ENCODE peak calls at places on chromosomes 13 and 19, in six cellular contexts. One of them, this sample, is unnamed. For H3K4me1 and H3K36me3, the result is how much of the 10 kb centered on the place peaks cover.

GRCh38 chr19:40690050-40690698 is at the start of gene NUMBL:
- DNase-seq in vagina: no peak
- DNase-seq in ovary: no peak
- DNase-seq in upper lobe of right lung: no peak
- DNase-seq in IMR-90: no peak
- DNase-seq in cardiac muscle cell: no peak
- DNase-seq in this sample: no peak

GRCh38 chr19:40415799-40416198 is 2.6 kb upstream of the PRX start:
- DNase-seq in vagina: no peak
- DNase-seq in ovary: no peak
- DNase-seq in upper lobe of right lung: no peak
- DNase-seq in IMR-90: no peak
- DNase-seq in cardiac muscle cell: no peak
- DNase-seq in this sample: no peak

GRCh38 chr19:43636121-43636683 is 3.4 kb downstream of the CADM4 start:
- DNase-seq in vagina: no peak
- DNase-seq in ovary: no peak
- DNase-seq in upper lobe of right lung: no peak
- DNase-seq in IMR-90: no peak
- DNase-seq in cardiac muscle cell: no peak
- DNase-seq in this sample: no peak

GRCh38 chr13:29589967-29590366 is 5.5 kb downstream of the SLC7A1 start:
- DNase-seq in vagina: no peak
- DNase-seq in ovary: no peak
- DNase-seq in upper lobe of right lung: no peak
- DNase-seq in IMR-90: no peak
- DNase-seq in cardiac muscle cell: no peak
- DNase-seq in this sample: no peak

GRCh38 chr13:32225494-32225931 is 89.7 kb downstream of the ZAR1L start:
- DNase-seq in vagina: no peak
- DNase-seq in ovary: no peak
- DNase-seq in upper lobe of right lung: no peak
- DNase-seq in IMR-90: peak
- DNase-seq in cardiac muscle cell: peak
- DNase-seq in this sample: no peak

GRCh38 chr13:23450340-23451046 is 17.0 kb upstream of the SACS start:
- DNase-seq in vagina: no peak
- DNase-seq in ovary: no peak
- DNase-seq in upper lobe of right lung: no peak
- DNase-seq in IMR-90: no peak
- DNase-seq in cardiac muscle cell: no peak
- DNase-seq in this sample: no peak

GRCh38 chr13:49791753-49792549 is 531 bp downstream of the KPNA3 start:
- DNase-seq in vagina: no peak
- DNase-seq in ovary: peak
- DNase-seq in upper lobe of right lung: peak
- DNase-seq in IMR-90: peak
- DNase-seq in cardiac muscle cell: peak
- DNase-seq in this sample: no peak

GRCh38 chr13:103188688-103189326 is 122.6 kb upstream of the SLC10A2 start:
- DNase-seq in vagina: no peak
- DNase-seq in ovary: no peak
- DNase-seq in upper lobe of right lung: no peak
- DNase-seq in IMR-90: no peak
- DNase-seq in cardiac muscle cell: peak
- DNase-seq in this sample: no peak

GRCh38 chr13:114062754-114063153 is 69.7 kb downstream of the RASA3 start:
- DNase-seq in vagina: no peak
- DNase-seq in ovary: no peak
- DNase-seq in upper lobe of right lung: no peak
- DNase-seq in IMR-90: no peak
- DNase-seq in cardiac muscle cell: peak
- DNase-seq in this sample: no peak
- H3K4me1 ChIP-seq in vagina: half or more
- H3K4me1 ChIP-seq in ovary: under half
- H3K4me1 ChIP-seq in upper lobe of right lung: half or more
- H3K4me1 ChIP-seq in IMR-90: under half
- H3K4me1 ChIP-seq in cardiac muscle cell: under half
- H3K4me1 ChIP-seq in this sample: under half

GRCh38 chr19:480016-480855 is 16.1 kb upstream of the MADCAM1 start:
- DNase-seq in vagina: no peak
- DNase-seq in ovary: peak
- DNase-seq in upper lobe of right lung: peak
- DNase-seq in IMR-90: no peak
- DNase-seq in cardiac muscle cell: peak
- DNase-seq in this sample: no peak
- H3K27ac ChIP-seq in vagina: no peak
- H3K27ac ChIP-seq in ovary: no peak
- H3K27ac ChIP-seq in upper lobe of right lung: no peak
- H3K27ac ChIP-seq in IMR-90: no peak
- H3K27ac ChIP-seq in cardiac muscle cell: no peak
- H3K27ac ChIP-seq in this sample: no peak

GRCh38 chr13:106276876-106277275 is 258.6 kb downstream of the EFNB2 start:
- DNase-seq in vagina: no peak
- DNase-seq in ovary: no peak
- DNase-seq in upper lobe of right lung: no peak
- DNase-seq in IMR-90: peak
- DNase-seq in cardiac muscle cell: no peak
- DNase-seq in this sample: no peak
- H3K36me3 ChIP-seq in vagina: under half
- H3K36me3 ChIP-seq in ovary: under half
- H3K36me3 ChIP-seq in upper lobe of right lung: under half
- H3K36me3 ChIP-seq in IMR-90: under half
- H3K36me3 ChIP-seq in cardiac muscle cell: under half
- H3K36me3 ChIP-seq in this sample: under half

GRCh38 chr19:58558623-58559274 is 338 bp upstream of the UBE2M start:
- DNase-seq in vagina: no peak
- DNase-seq in ovary: peak
- DNase-seq in upper lobe of right lung: peak
- DNase-seq in IMR-90: peak
- DNase-seq in cardiac muscle cell: peak
- DNase-seq in this sample: peak

GRCh38 chr19:58561373-58562125 is 3.1 kb upstream of the UBE2M start:
- DNase-seq in vagina: no peak
- DNase-seq in ovary: no peak
- DNase-seq in upper lobe of right lung: no peak
- DNase-seq in IMR-90: no peak
- DNase-seq in cardiac muscle cell: no peak
- DNase-seq in this sample: no peak

GRCh38 chr19:58560921-58561320 is 2.5 kb upstream of the UBE2M start:
- DNase-seq in vagina: no peak
- DNase-seq in ovary: no peak
- DNase-seq in upper lobe of right lung: no peak
- DNase-seq in IMR-90: no peak
- DNase-seq in cardiac muscle cell: no peak
- DNase-seq in this sample: no peak

GRCh38 chr19:58559275-58560006 is 1.0 kb upstream of the UBE2M start:
- DNase-seq in vagina: no peak
- DNase-seq in ovary: peak
- DNase-seq in upper lobe of right lung: peak
- DNase-seq in IMR-90: peak
- DNase-seq in cardiac muscle cell: peak
- DNase-seq in this sample: peak

DNA sequence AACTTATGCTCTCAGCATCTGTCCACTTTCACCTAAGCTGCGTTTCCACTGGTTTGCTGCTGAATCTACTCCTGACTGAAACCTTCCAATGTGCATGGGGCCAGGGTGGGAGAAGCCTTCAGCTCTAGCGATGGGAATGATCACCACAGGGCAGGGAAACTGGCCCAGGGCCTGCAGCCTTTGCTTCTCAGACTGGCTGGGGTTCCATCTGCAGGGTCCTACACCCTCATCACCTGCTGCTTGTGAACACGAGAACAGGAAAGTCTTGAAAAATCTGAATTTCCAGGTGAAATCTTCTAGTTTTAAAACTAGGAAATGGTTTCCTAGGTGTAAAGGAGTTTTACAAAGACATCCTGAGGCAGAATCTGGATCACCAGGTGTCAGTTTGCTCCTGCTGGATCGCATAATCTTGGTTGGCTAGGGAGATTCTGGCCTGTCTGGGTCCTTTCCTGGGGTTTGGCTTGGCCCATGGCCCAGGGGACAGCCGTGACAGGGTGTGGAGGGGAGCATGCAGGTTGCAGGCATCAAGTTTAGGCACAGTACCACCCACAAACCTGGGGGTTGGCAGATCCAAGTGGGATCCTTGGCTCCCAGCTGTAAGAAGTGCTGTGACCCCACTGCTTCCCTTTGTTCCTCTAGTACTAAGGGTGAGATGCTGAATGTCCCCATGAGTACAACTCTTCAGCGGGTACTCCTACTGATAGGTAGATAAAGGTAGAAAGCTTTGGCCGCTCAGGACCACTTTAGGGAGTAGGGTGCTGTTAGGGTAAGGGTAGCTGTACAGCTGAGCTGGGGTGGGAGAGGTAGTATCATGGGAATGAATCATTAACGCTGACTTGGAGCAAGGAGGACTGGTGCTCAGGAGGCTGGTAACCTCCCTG is 1.8 kb upstream of the UBE2M start:
- DNase-seq in vagina: no peak
- DNase-seq in ovary: peak
- DNase-seq in upper lobe of right lung: peak
- DNase-seq in IMR-90: no peak
- DNase-seq in cardiac muscle cell: no peak
- DNase-seq in this sample: no peak
- H3K4me1 ChIP-seq in vagina: half or more
- H3K4me1 ChIP-seq in ovary: under half
- H3K4me1 ChIP-seq in upper lobe of right lung: under half
- H3K4me1 ChIP-seq in IMR-90: under half
- H3K4me1 ChIP-seq in cardiac muscle cell: under half
- H3K4me1 ChIP-seq in this sample: under half

GRCh38 chr19:3691372-3691716 is 8.9 kb downstream of the PIP5K1C start:
- DNase-seq in vagina: no peak
- DNase-seq in ovary: no peak
- DNase-seq in upper lobe of right lung: no peak
- DNase-seq in IMR-90: no peak
- DNase-seq in cardiac muscle cell: no peak
- DNase-seq in this sample: no peak

GRCh38 chr19:3690551-3691371 is 9.5 kb downstream of the PIP5K1C start:
- DNase-seq in vagina: no peak
- DNase-seq in ovary: no peak
- DNase-seq in upper lobe of right lung: no peak
- DNase-seq in IMR-90: no peak
- DNase-seq in cardiac muscle cell: no peak
- DNase-seq in this sample: no peak

GRCh38 chr19:3687393-3687773 is 12.9 kb downstream of the PIP5K1C start:
- DNase-seq in vagina: no peak
- DNase-seq in ovary: no peak
- DNase-seq in upper lobe of right lung: no peak
- DNase-seq in IMR-90: no peak
- DNase-seq in cardiac muscle cell: no peak
- DNase-seq in this sample: no peak

GRCh38 chr19:3684817-3685410 is 15.4 kb downstream of the PIP5K1C start:
- DNase-seq in vagina: no peak
- DNase-seq in ovary: no peak
- DNase-seq in upper lobe of right lung: no peak
- DNase-seq in IMR-90: no peak
- DNase-seq in cardiac muscle cell: no peak
- DNase-seq in this sample: no peak

GRCh38 chr19:3687774-3688706 is 12.2 kb downstream of the PIP5K1C start:
- DNase-seq in vagina: no peak
- DNase-seq in ovary: no peak
- DNase-seq in upper lobe of right lung: no peak
- DNase-seq in IMR-90: no peak
- DNase-seq in cardiac muscle cell: no peak
- DNase-seq in this sample: no peak
- H3K27ac ChIP-seq in vagina: no peak
- H3K27ac ChIP-seq in ovary: no peak
- H3K27ac ChIP-seq in upper lobe of right lung: no peak
- H3K27ac ChIP-seq in IMR-90: no peak
- H3K27ac ChIP-seq in cardiac muscle cell: no peak
- H3K27ac ChIP-seq in this sample: peak

GRCh38 chr19:31110331-31110730 is 238.9 kb downstream of the TSHZ3 start:
- DNase-seq in vagina: no peak
- DNase-seq in ovary: peak
- DNase-seq in upper lobe of right lung: no peak
- DNase-seq in IMR-90: peak
- DNase-seq in cardiac muscle cell: peak
- DNase-seq in this sample: no peak
- H3K36me3 ChIP-seq in vagina: under half
- H3K36me3 ChIP-seq in ovary: under half
- H3K36me3 ChIP-seq in upper lobe of right lung: under half
- H3K36me3 ChIP-seq in IMR-90: under half
- H3K36me3 ChIP-seq in cardiac muscle cell: under half
- H3K36me3 ChIP-seq in this sample: under half

DNA sequence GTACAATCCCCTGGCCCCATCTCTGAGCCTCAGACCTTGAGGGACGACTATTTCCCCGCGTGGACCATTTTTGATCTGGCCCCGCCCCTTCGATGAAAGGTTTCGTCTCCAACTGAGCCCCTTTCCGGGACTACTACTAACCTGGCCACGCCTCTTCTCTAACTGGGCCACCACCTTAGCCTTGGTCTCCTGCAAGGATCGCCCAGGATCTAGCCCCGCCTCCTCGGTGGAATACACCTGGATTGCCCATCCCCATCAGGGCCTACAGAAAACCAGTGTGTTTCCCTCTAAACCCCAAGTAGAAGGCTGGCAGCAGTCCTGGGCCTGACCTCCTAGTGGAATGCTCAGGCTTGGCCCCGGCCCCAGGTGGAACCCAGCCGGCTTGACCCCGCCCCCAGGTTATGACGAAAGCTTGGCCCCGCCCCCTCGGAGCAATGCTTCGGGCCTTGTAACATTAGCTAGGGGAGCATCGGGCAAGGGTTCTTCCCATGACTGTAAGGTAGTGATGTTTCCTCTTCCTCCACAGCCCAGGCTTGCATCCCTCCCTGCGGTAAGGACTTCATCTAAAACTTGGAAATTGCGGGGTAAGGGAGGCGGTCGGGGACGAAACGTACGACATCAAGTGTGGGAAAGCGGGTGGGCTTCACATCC is 9.1 kb downstream of the SPACA6 start:
- DNase-seq in vagina: no peak
- DNase-seq in ovary: peak
- DNase-seq in upper lobe of right lung: peak
- DNase-seq in IMR-90: peak
- DNase-seq in cardiac muscle cell: peak
- DNase-seq in this sample: peak
- H3K4me1 ChIP-seq in vagina: under half
- H3K4me1 ChIP-seq in ovary: under half
- H3K4me1 ChIP-seq in upper lobe of right lung: under half
- H3K4me1 ChIP-seq in IMR-90: under half
- H3K4me1 ChIP-seq in cardiac muscle cell: under half
- H3K4me1 ChIP-seq in this sample: under half

DNA sequence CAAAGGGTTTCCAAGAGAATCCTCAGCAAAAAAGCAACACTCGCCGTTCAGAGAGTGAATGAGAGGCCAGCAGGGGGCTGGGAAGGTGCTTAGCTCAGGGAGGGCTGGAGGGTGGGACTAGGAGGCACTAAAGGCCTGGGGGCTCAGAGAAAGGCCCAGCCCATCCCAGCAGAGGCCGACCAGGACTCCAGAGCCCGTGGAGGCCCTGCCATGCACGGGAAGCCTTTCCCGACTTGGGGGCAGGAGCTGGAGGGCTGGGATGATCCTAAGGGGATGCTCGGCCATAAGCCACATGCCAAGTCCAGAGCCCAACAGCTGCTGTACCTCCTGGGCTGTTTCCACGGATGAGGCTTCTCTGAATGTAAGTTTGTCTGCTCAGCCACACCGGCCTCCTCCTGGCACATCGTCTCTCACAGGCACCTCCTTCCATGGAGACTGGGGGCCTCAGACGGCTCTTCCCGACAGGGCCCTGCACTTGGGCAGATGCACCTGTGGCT is 19.5 kb downstream of the RASA3 start:
- DNase-seq in vagina: no peak
- DNase-seq in ovary: peak
- DNase-seq in upper lobe of right lung: peak
- DNase-seq in IMR-90: no peak
- DNase-seq in cardiac muscle cell: no peak
- DNase-seq in this sample: no peak
- H3K27ac ChIP-seq in vagina: no peak
- H3K27ac ChIP-seq in ovary: no peak
- H3K27ac ChIP-seq in upper lobe of right lung: no peak
- H3K27ac ChIP-seq in IMR-90: peak
- H3K27ac ChIP-seq in cardiac muscle cell: peak
- H3K27ac ChIP-seq in this sample: peak

This sample was measured in effector memory CD4-positive, alpha-beta T cell.